ENCODE peak calls at places on chromosomes 11 and 22, in ten cellular contexts. T is stomach; A is AG10803; S is neuronal stem cell; X is fibroblast of lung; L is BJ; J is CD8-positive, alpha-beta T cell; U is GM12865; M is tibial artery; Y is ovary. D is an unnamed sample.

GRCh38 chr22:42927966-42928365 is 70.9 kb upstream of the ARFGAP3 start:
- DNase-seq in T (no peak), A (no peak), S (no peak), X (no peak), L (no peak), J (no peak), U (no peak), M (no peak), Y (no peak), D (no peak)

GRCh38 chr11:3902441-3902840 is 47.0 kb downstream of the STIM1 start:
- DNase-seq in T (peak), A (no peak), S (no peak), X (no peak), L (no peak), J (no peak), U (no peak), M (no peak), Y (no peak), D (no peak)

GRCh38 chr11:120912504-120912903 is 111.4 kb upstream of the TBCEL start:
- DNase-seq in T (no peak), A (peak), S (no peak), X (peak), L (no peak), J (no peak), U (peak), M (no peak), Y (no peak), D (no peak)

GRCh38 chr11:73463359-73463758 is 87.2 kb downstream of the RELT start:
- DNase-seq in T (no peak), A (peak), S (no peak), X (peak), L (no peak), J (no peak), U (no peak), M (no peak), Y (no peak), D (peak)

GRCh38 chr11:70877151-70877550 is 375.2 kb downstream of the SHANK2 start:
- DNase-seq in T (no peak), A (no peak), S (no peak), X (no peak), L (no peak), J (no peak), U (no peak), M (no peak), Y (no peak), D (no peak)

GRCh38 chr11:102172127-102172848 is 62.0 kb downstream of the YAP1 start:
- DNase-seq in T (no peak), A (peak), S (no peak), X (peak), L (no peak), J (no peak), U (no peak), M (peak), Y (no peak), D (no peak)

GRCh38 chr11:1597981-1598380 is at the start of gene KRTAP5-2:
- DNase-seq in T (no peak), A (no peak), S (no peak), X (no peak), L (no peak), J (no peak), U (no peak), M (no peak), Y (no peak), D (no peak)

GRCh38 chr11:17735823-17736772 is 1.5 kb downstream of the KCNC1 start:
- DNase-seq in T (no peak), A (no peak), S (peak), X (no peak), L (no peak), J (no peak), U (no peak), M (no peak), Y (no peak), D (no peak)

GRCh38 chr11:17803751-17804334 is 69.3 kb downstream of the KCNC1 start:
- DNase-seq in T (no peak), A (no peak), S (no peak), X (no peak), L (no peak), J (no peak), U (no peak), M (no peak), Y (no peak), D (no peak)

DNA sequence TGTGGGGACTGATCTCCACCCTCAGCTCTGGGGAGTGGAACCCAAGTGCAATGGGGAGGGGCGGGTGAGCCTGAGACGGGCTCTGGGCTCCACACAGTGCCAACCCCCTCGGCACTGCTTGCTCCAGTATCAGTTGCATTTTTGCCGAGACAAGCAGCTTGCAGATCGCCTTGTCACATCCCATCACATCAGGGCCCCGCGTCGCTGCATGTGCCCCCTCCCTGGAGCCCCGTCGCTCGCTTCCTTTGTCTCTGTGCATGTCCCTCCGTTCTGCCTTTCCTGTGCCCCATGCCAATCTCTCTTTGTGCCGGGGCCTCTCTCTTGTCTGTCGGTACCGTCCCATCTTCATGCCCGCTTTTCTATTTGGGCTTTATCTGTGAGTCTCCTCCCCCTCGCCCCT is 202.1 kb downstream of the CEP164 start:
- DNase-seq in T (no peak), A (no peak), S (no peak), X (no peak), L (no peak), J (no peak), U (no peak), M (no peak), Y (no peak), D (no peak)
- H3K4me3 ChIP-seq in T (no peak), A (no peak), S (no peak), X (no peak), L (no peak), J (no peak), U (no peak), M (no peak), Y (no peak), D (no peak)

DNA sequence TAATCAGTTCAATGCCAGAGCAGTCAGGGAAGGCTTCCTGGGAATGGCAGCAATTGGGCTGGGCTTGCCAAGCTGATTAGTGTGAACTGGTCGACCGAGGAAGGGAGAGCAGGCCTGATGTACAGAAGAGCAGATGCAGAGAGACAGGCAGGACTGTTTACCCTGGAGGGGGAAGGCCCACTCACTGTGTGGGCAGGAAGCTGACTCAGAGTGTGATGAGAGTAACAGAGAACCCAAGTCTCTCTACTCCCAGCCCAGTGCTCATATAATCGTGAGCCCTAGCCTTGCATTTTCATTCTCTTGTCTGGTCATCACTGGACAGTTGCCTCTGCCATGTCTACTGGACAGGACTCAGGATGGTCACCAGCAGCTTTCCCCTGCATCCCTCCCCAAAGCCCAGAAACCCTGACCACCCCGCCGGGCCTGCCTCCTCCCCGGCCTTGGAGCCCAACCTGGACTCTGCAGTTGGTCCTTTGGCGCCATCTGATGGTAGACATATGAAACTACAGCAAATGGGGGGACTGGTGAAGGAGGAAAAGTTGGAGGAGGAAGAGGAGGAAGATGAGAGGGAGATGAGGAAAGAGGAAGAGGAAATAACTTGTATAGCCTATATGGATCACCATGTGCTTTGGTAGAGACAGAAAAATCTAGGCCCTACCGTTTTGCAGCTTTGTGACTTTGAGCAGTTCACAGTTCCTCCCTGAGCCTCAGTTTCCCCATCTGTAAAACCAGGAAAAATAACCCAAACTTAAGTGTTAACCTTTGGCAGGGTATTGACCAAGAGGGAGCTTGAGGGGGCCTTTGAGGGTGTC is 43.4 kb upstream of the PRDM11 start:
- DNase-seq in T (peak), A (peak), S (peak), X (peak), L (peak), J (peak), U (peak), M (no peak), Y (peak), D (peak)
- H3K4me3 ChIP-seq in T (no peak), A (peak), S (no peak), X (no peak), L (no peak), J (no peak), U (no peak), M (no peak), Y (no peak), D (no peak)

GRCh38 chr11:118917488-118918127 is 8.1 kb downstream of the BCL9L start:
- DNase-seq in T (no peak), A (peak), S (no peak), X (peak), L (no peak), J (no peak), U (no peak), M (peak), Y (peak), D (no peak)

GRCh38 chr11:118918686-118919280 is 6.9 kb downstream of the BCL9L start:
- DNase-seq in T (no peak), A (peak), S (no peak), X (peak), L (no peak), J (no peak), U (no peak), M (no peak), Y (peak), D (no peak)

GRCh38 chr11:118915941-118916841 is 9.5 kb downstream of the BCL9L start:
- DNase-seq in T (no peak), A (no peak), S (no peak), X (no peak), L (no peak), J (no peak), U (no peak), M (no peak), Y (peak), D (no peak)

GRCh38 chr11:118916842-118917388 is 8.8 kb downstream of the BCL9L start:
- DNase-seq in T (no peak), A (peak), S (no peak), X (peak), L (peak), J (no peak), U (no peak), M (peak), Y (peak), D (no peak)

DNA sequence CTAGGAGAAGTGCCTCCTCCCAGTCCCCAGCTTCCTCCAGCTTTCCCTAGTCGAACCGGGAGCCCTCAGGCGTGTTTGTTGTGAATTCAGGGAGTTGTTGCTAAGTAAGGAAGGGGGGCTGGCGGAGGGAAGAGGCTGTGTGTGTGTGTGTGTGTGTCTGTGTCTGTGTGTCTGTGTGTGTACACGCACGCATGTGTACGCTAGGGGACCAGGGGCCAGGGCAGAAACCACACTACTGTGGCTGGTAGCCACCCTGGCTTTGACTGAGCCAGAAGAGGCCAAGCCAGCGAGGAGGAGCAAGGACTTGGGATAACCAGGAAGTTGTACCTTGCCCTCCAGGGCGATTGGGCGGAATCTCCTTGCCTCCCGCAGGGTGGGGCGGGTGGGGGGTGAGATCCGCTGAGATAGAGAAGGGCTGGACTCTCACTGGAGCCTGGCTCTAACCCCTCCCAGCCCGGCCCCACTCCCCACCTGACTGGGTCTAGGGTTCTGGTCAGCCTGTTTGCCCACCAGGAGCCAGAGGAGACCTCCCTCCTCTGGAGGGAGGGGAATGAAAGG is 7.5 kb downstream of the BCL9L start:
- DNase-seq in T (peak), A (peak), S (no peak), X (peak), L (peak), J (no peak), U (no peak), M (peak), Y (peak), D (no peak)
- H3K4me3 ChIP-seq in T (peak), A (peak), S (no peak), X (peak), L (peak), J (peak), U (no peak), M (peak), Y (peak), D (peak)

GRCh38 chr11:9605742-9606141 is 32.3 kb downstream of the WEE1 start:
- DNase-seq in T (no peak), A (no peak), S (no peak), X (no peak), L (no peak), J (no peak), U (no peak), M (no peak), Y (no peak), D (no peak)

GRCh38 chr11:9606799-9607510 is 33.5 kb downstream of the WEE1 start:
- DNase-seq in T (no peak), A (no peak), S (no peak), X (no peak), L (no peak), J (no peak), U (no peak), M (no peak), Y (no peak), D (no peak)

GRCh38 chr11:9607511-9607899 is 34.0 kb downstream of the WEE1 start:
- DNase-seq in T (no peak), A (no peak), S (no peak), X (no peak), L (no peak), J (no peak), U (no peak), M (no peak), Y (no peak), D (no peak)

GRCh38 chr11:9609841-9610240 is 36.4 kb downstream of the WEE1 start:
- DNase-seq in T (no peak), A (no peak), S (no peak), X (no peak), L (no peak), J (no peak), U (no peak), M (no peak), Y (no peak), D (no peak)

DNA sequence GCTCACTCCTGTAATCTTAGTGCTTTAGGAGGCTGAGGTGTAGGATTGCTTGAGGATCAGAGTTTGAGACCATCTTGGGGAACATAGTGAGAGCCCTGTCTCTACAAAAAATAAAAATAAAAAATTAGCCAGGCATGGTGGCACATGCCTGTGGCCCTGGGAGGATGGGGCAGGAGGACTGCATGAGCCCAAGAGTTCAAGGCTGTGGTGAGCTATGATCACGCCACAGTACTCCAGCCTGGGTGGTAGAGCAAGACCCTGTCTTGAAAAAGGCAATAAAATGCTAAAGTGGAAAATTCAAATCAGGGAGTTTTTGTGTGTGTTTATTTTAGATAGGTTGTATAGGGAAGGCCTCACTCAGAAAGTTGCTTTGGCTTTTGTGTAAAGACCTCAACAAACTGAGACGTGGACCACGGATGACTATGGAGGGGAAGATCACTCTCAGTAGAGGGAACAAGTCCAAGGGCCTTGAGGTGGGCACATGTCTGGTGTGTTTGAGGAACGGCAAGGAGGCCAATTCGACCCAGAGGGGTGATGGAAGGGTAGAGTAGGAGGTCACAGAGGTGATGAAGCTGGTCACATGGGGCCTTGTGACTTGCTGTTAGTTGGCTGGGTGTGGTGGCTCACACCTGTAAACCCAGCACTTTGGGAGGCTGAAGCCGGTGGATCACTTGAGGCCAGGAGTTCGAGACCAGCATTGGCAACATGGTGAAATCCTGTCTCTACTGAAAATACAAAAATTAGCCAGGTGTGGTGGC is 35.7 kb downstream of the WEE1 start:
- DNase-seq in T (no peak), A (no peak), S (no peak), X (no peak), L (no peak), J (no peak), U (peak), M (no peak), Y (no peak), D (no peak)
- H3K4me3 ChIP-seq in T (no peak), A (no peak), S (no peak), X (no peak), L (no peak), J (no peak), U (no peak), M (no peak), Y (no peak), D (no peak)

GRCh38 chr22:41913842-41914534 is 886 bp downstream of the SHISA8 start:
- DNase-seq in T (no peak), A (no peak), S (no peak), X (no peak), L (no peak), J (no peak), U (no peak), M (no peak), Y (no peak), D (no peak)
- H3K4me3 ChIP-seq in T (peak), A (no peak), S (no peak), X (no peak), L (no peak), J (no peak), U (no peak), M (no peak), Y (no peak), D (no peak)

DNA sequence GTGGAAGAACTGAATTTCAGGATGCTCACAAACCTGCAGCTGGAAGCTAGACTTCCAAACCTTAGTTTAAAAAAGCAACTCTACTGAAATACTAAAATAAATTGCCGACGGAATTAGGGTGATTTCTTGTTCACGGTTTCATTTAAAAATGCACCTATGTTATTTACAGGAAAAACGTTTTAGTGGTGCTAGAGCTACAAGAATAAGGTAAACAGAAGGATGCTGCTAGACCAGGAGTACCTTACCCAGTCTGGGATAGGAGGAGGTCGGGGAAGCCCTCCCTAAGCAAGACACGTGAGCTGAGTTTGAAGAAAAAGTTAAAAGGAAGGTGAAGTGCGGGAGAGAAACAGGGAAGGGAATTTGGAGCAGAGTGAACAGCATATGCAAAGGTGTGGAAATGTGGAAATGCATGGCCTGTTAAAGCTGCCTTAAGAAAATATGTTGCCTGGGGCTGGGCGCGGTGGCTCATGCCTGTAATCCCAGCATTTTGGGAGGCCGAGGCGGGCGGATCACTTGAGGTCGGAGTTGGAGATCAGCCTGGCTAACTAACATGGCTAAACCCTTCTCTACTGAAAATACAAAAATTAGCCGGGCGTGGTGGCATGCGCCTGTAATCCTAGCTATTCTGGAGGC is 1.4 kb upstream of the FTH1 start:
- DNase-seq in T (peak), A (no peak), S (no peak), X (no peak), L (no peak), J (no peak), U (no peak), M (no peak), Y (peak), D (no peak)
- H3K4me3 ChIP-seq in T (peak), A (peak), S (no peak), X (no peak), L (peak), J (no peak), U (peak), M (peak), Y (peak), D (peak)

GRCh38 chr11:94568200-94568599 is 1.0 kb downstream of the PIWIL4 start:
- DNase-seq in T (no peak), A (no peak), S (no peak), X (no peak), L (no peak), J (no peak), U (no peak), M (no peak), Y (no peak), D (no peak)
- H3K4me3 ChIP-seq in T (no peak), A (no peak), S (no peak), X (no peak), L (no peak), J (no peak), U (no peak), M (no peak), Y (no peak), D (no peak)

GRCh38 chr22:20956258-20957117 is 10.6 kb upstream of the AIFM3 start:
- DNase-seq in T (no peak), A (no peak), S (no peak), X (peak), L (no peak), J (no peak), U (no peak), M (no peak), Y (no peak), D (no peak)
- H3K4me3 ChIP-seq in T (peak), A (peak), S (peak), X (peak), L (peak), J (peak), U (peak), M (peak), Y (peak), D (no peak)

DNA sequence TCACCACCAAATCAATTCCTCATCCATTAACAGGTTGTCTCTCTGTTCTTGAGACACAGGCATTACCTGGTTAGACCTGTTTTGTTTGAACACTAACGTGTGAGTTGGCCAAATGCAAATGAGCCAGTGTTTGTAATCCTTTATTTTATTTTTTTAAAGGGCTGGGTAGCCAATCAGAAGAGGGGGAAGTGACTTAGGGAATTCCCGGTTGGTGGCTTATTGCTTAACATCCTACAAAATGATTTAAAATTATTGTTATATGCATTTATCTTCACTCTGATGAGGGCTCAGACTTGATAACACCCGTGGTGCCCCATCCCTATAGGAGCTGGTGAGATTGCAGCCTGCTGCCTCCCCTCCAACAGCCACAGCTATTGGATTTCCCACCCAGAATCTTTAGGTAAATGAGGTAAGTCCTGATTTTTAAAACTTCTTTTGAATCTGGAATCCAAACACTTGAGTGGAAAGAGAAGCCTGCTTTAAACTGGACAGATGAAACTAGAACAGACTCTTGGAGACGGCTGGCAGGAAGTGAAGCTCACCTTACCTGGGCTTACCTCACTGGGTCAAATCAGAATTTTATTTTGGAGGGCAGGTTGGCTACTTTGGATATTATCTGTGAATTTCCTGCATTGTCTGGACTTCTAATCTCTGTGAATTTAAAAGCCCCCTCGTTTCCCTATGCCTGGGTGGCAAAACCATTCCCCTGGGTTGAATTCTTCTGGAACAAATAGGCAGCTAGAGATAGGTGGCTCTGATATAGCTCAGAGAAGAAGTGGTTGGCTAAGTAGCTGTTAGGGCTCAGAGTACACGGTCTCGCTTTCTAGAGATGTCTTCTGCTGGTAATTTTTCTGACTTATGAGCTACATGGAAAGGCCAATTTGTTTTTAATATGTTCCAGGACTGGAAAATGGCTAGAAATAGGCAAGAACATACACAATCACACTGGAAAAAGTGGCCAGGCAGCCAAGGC is at the start of gene EHF:
- DNase-seq in T (peak), A (no peak), S (no peak), X (no peak), L (no peak), J (no peak), U (no peak), M (no peak), Y (no peak), D (no peak)
- H3K4me3 ChIP-seq in T (peak), A (no peak), S (no peak), X (no peak), L (no peak), J (no peak), U (no peak), M (no peak), Y (peak), D (no peak)